ENCODE peak calls at places on chromosomes 11 and 22, in ten cellular contexts. L is stomach, K is spleen, H is Panc1, M is GM23338, Y is SK-N-SH, T is HL-60, C is K562, W is sigmoid colon, P is upper lobe of left lung. X is an unnamed sample.

GRCh38 chr22:36301384-36301828 is 48.5 kb downstream of the APOL1 start:
- DNase-seq in L (peak), P (peak), M (peak), T (no peak), C (peak), Y (peak), K (peak), H (no peak), W (peak), X (peak)

GRCh38 chr11:68457214-68457897 is 3.2 kb upstream of the PPP6R3 start:
- DNase-seq in H (no peak), M (no peak), L (no peak), K (no peak), T (no peak), P (no peak), W (no peak), Y (no peak), C (no peak), X (no peak)

GRCh38 chr11:76861490-76861953 is 804 bp downstream of the ACER3 start:
- DNase-seq in K (no peak), Y (no peak), T (no peak), L (no peak), M (peak), P (no peak), W (no peak), C (peak), H (no peak), X (no peak)

GRCh38 chr22:30668306-30668655 is 606 bp upstream of the DUSP18 start:
- DNase-seq in H (no peak), L (no peak), K (no peak), W (peak), P (no peak), C (no peak), M (no peak), T (no peak), Y (no peak), X (no peak)

GRCh38 chr11:15764948-15765347 is 591.4 kb downstream of the SOX6 start:
- DNase-seq in L (no peak), C (no peak), P (no peak), M (peak), Y (no peak), T (no peak), W (no peak), K (no peak), H (no peak), X (peak)

GRCh38 chr11:2582436-2582931 is 117.3 kb downstream of the KCNQ1OT1 start:
- DNase-seq in H (no peak), M (no peak), Y (peak), W (no peak), K (peak), C (no peak), P (peak), L (peak), T (no peak), X (no peak)

GRCh38 chr22:49212466-49212865 is 615.2 kb downstream of the BRD1 start:
- DNase-seq in W (peak), H (no peak), C (no peak), K (peak), P (peak), L (peak), Y (no peak), T (no peak), M (no peak), X (no peak)

GRCh38 chr11:118921929-118922744 is 3.6 kb downstream of the BCL9L start:
- DNase-seq in L (peak), H (no peak), K (peak), P (peak), T (no peak), C (no peak), W (peak), M (peak), Y (peak), X (peak)

GRCh38 chr11:70087446-70088167 is 9.5 kb downstream of the ANO1 start:
- DNase-seq in W (no peak), M (peak), Y (peak), L (no peak), C (peak), P (no peak), T (no peak), H (no peak), K (no peak), X (no peak)

GRCh38 chr22:39703890-39704658 is 133.5 kb downstream of the CACNA1I start:
- DNase-seq in K (no peak), T (no peak), H (no peak), M (no peak), L (no peak), P (no peak), Y (no peak), C (no peak), W (no peak), X (peak)

GRCh38 chr11:1516273-1517067 is 29.9 kb upstream of the MOB2 start:
- DNase-seq in T (no peak), M (no peak), C (no peak), Y (peak), K (peak), P (no peak), W (no peak), H (no peak), L (no peak), X (no peak)

GRCh38 chr22:24411256-24412004 is 16.0 kb upstream of the ADORA2A start:
- DNase-seq in W (no peak), L (peak), K (no peak), Y (peak), C (no peak), T (no peak), H (no peak), P (no peak), M (no peak), X (no peak)

GRCh38 chr11:121715395-121715794 is 262.6 kb upstream of the SORL1-AS1 start:
- DNase-seq in M (no peak), Y (no peak), P (no peak), C (no peak), W (no peak), K (no peak), H (no peak), L (no peak), T (no peak), X (no peak)

GRCh38 chr11:86743223-86744118 is 56.9 kb upstream of the PRSS23 start:
- DNase-seq in H (peak), M (no peak), T (peak), P (peak), C (peak), K (no peak), W (peak), L (peak), Y (no peak), X (peak)
- TF ChIP-seq POLR2AphosphoS5 in H (peak), M (no peak), T (no peak), P (peak), C (no peak), K (no peak), W (peak), L (peak), Y (peak), X (no peak)

DNA sequence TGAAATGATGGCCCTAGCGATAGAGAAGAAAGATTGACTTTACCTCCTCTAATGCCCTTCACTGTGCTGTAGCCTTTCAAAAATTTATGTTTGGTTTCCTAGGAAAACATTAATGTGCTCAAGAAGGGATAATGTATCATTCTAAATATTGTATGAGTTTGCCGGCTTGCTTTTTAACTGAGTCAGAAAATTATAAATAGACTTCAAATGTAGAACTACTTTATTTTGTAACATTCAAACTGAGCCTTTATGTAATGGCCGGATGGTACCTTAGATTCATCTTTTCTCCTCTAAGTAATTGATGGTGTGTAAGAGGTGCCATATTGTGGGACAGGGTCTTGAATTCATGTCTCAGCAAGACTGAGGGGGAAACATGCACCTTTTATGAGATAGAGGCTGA is 57.7 kb downstream of the BID start:
- DNase-seq in K (no peak), T (no peak), H (no peak), C (no peak), L (no peak), M (no peak), P (no peak), Y (no peak), W (no peak), X (no peak)
- TF ChIP-seq CTCF in K (no peak), T (no peak), H (no peak), C (no peak), L (no peak), M (no peak), P (no peak), Y (no peak), W (no peak), X (no peak)

DNA sequence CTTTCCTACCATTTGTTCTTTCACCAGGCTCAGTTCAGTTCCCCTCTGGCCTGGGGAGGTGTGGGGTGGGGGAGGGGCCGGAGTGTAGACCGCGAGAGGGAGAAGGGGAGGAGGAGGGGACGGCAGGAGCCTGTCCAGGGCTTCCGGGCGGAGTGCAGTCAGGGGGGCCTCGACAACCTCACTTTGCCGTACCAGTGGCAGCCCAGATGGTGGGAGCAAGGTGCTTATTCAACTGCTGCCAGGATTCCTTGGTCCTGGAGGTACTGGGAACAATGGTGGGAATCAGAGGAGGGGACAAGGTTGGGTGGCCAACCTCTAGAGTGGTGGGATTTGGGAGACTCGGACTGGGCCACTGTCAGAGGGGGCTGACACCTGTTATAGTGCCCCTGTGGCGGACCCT is 1.2 kb downstream of the BACE1 start:
- DNase-seq in W (peak), M (peak), L (no peak), T (peak), Y (peak), H (no peak), C (no peak), K (peak), P (no peak), X (no peak)
- H3K4me3 ChIP-seq in W (peak), M (peak), L (peak), T (peak), Y (peak), H (peak), C (no peak), K (peak), P (peak), X (peak)

DNA sequence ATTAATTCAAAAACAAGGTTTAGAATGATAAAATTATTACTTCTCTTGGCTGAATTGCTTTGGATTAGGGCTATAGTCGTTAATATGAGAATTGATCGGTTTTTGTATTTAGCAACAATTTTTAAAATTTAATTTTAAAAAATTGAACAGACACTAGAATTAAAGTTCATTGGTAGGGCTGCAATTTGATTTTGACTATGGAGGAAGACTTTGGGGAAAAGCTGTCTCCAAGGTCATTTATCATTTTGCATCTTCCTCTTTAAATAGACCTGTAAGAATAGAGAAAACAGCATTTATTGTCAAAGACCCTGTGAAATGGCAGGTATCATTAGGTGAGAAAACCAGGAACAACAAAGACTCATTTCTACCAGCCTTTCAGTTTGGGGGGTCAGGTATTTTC is at the start of gene OR4S2:
- DNase-seq in H (no peak), M (no peak), T (no peak), L (no peak), C (no peak), W (no peak), Y (no peak), P (no peak), K (no peak), X (no peak)
- TF ChIP-seq POLR2AphosphoS5 in H (no peak), M (no peak), T (no peak), L (no peak), C (no peak), W (no peak), Y (no peak), P (no peak), K (no peak), X (no peak)

DNA sequence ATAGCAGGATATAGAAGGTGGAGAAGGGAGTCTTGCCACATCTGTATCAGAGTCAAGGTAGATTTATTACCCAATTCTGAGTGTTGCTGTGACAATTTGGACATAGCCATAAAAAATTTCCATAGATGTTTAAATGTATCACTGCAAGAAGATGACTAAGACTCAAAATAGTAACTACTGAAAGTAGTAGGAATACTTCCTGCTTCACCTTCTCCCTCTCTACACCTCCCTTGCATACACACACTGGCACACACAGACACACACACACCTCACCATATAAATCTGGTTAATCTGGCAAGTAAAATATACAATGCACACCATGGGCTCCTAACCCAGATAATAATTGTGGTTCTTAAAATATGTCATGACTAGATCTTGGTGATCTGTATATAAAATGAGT is 5.2 kb upstream of the ZDHHC13 start:
- DNase-seq in K (no peak), M (no peak), C (no peak), W (no peak), H (no peak), L (no peak), T (no peak), P (no peak), Y (no peak), X (no peak)
- TF ChIP-seq CTCF in K (no peak), M (no peak), C (no peak), W (no peak), H (no peak), L (no peak), T (no peak), P (no peak), Y (no peak), X (no peak)

GRCh38 chr11:6745465-6746015 is 26.2 kb downstream of the OR2AG2 start:
- DNase-seq in P (no peak), Y (no peak), H (no peak), L (no peak), W (no peak), C (peak), T (peak), M (no peak), K (no peak), X (no peak)
- H3K4me3 ChIP-seq in P (peak), Y (no peak), H (no peak), L (peak), W (no peak), C (no peak), T (no peak), M (no peak), K (peak), X (peak)

DNA sequence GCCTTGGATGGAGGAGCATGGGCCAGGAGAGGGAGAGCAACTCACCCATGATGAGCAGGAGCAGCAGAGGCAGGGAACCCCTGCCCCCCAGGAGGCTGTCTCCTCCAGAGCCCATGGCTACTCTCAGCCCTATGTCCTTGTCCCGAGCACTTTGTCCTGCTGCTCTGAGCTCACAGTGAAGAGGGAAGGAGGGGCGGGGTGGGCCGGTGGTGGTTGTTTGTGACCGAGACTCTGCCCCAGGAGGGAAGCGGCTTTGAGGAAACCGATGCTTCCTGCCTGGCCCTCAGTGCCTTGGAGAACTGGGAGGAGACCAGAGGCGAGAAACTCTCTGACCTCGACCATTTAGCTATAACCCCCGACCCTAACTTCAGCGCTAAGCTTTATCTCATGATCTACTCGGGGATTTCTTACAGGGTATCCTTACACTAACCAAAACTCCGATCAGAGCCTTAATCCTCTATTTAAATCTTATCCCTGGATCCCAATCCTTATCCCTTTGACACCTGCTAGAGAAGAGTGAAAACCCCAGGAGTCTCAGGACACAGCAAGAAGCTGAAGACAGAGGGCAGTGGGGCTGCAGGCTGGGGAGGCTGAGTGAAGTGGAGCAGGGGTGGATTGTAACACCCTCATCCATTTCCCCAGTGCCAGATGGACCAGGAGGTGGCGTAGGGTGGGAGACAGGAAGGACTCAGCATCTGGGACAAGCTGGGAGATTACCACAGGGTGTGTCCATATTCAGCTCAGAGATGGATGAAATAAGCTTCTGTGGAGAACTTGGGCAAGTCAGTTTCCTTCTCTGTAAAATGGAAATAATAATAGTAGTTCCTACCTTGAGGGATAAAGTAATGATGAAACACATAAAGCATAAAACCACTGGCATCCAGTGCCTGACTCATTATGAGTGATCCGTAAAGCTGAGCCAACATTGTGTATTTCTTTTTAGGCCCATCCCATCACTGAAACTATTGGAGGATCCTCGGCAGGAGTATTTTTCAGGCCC is at the start of gene ROBO4:
- DNase-seq in W (peak), P (peak), T (no peak), K (peak), H (peak), L (no peak), C (no peak), M (no peak), Y (peak), X (no peak)
- TF ChIP-seq POLR2AphosphoS5 in W (peak), P (peak), T (no peak), K (peak), H (no peak), L (no peak), C (no peak), M (no peak), Y (peak), X (no peak)

X was measured in transverse colon.